ENCODE peak calls at places on chromosomes 4 and X, in eight cellular contexts. J is activated CD4-positive, CD25-positive, alpha-beta regulatory T cell treated with anti-CD3 and anti-CD28 coated beads, Interleukin-2, amount 50 U/mL, for 16 hours; I is fibroblast of lung; H is kidney glomerular epithelial cell; K is HuH-7; A is ascending aorta; F is ovary; M is iris pigment epithelial cell. Z is an unnamed sample.

GRCh38 chr4:108556588-108557200 is 63.7 kb upstream of the RPL34 start:
- DNase-seq in H (no peak), A (no peak), F (no peak), J (no peak), K (no peak), M (no peak), I (no peak), Z (no peak)

GRCh38 chrX:98350940-98351339 is 1467.2 kb downstream of the RPA4 start:
- DNase-seq in J (no peak), F (no peak), M (no peak), K (no peak), I (no peak), A (no peak), H (no peak), Z (no peak)

GRCh38 chr4:70778888-70779422 is 57.2 kb downstream of the RUFY3 start:
- DNase-seq in A (no peak), F (no peak), I (peak; percentile 87), J (no peak), H (no peak), K (no peak), M (peak; percentile 95), Z (no peak)

GRCh38 chr4:93368968-93369367 is 459.6 kb upstream of the ATOH1 start:
- DNase-seq in I (no peak), A (no peak), K (no peak), H (no peak), J (no peak), F (no peak), M (no peak), Z (no peak)

GRCh38 chrX:320126-320783 is 1.7 kb upstream of the GTPBP6 start:
- DNase-seq in K (no peak), M (peak; percentile 21), F (peak; percentile 65), J (no peak), I (peak; percentile 28), H (no peak), A (peak; percentile 67), Z (no peak)

GRCh38 chr4:168656055-168656660 is 159.3 kb downstream of the PALLD start:
- DNase-seq in F (no peak), M (peak; percentile 95), K (no peak), H (peak; percentile 42), A (no peak), J (no peak), I (peak; percentile 96), Z (no peak)

GRCh38 chrX:39813631-39814246 is 284.0 kb downstream of the BCOR start:
- DNase-seq in K (no peak), J (no peak), M (peak; percentile 41), A (peak; percentile 89), I (peak; percentile 89), F (peak; percentile 72), H (no peak), Z (no peak)

GRCh38 chr4:109375778-109376414 is 57.7 kb upstream of the SEC24B start:
- DNase-seq in K (no peak), A (no peak), H (no peak), J (no peak), I (no peak), F (no peak), M (no peak), Z (no peak)

GRCh38 chrX:134715930-134716619 is 57.8 kb upstream of the PLAC1 start:
- DNase-seq in I (no peak), H (no peak), K (no peak), J (no peak), M (no peak), A (no peak), F (no peak), Z (no peak)

GRCh38 chrX:38973327-38973726 is 172.1 kb downstream of the MID1IP1 start:
- DNase-seq in I (peak; percentile 64), K (peak; percentile 7), J (no peak), F (no peak), M (no peak), A (no peak), H (no peak), Z (no peak)

Z was measured in iPS DF 19.7.